ENCODE peak calls at places on chromosomes 11 and 22, in seven cellular contexts. I, R, A, X, F, D and T are unnamed samples.

GRCh38 chr22:37244922-37245722 is 1.1 kb upstream of the RAC2 start:
- DNase-seq in D (no peak), X (no peak), A (no peak), I (no peak), R (no peak), F (no peak), T (no peak)

GRCh38 chr22:33126881-33127280 is 68.7 kb upstream of the SYN3 start:
- DNase-seq in A (no peak), F (no peak), I (no peak), D (no peak), X (peak), R (peak), T (no peak)

GRCh38 chr22:23180301-23180892 is at the start of gene BCR:
- DNase-seq in I (peak), A (peak), X (peak), F (peak), R (peak), D (peak), T (peak)

GRCh38 chr11:75456596-75456995 is 23.6 kb upstream of the KLHL35 start:
- DNase-seq in I (no peak), D (no peak), F (no peak), X (no peak), A (no peak), R (no peak), T (no peak)

GRCh38 chr22:45254789-45255261 is 14.1 kb upstream of the KIAA0930 start:
- DNase-seq in X (no peak), R (no peak), D (no peak), F (no peak), I (no peak), A (no peak), T (no peak)

GRCh38 chr11:36278531-36279245 is 10.5 kb downstream of the COMMD9 start:
- DNase-seq in I (peak), X (no peak), D (peak), A (peak), R (peak), F (no peak), T (no peak)

GRCh38 chr11:28833670-28834069 is 725.5 kb downstream of the METTL15 start:
- DNase-seq in R (no peak), F (no peak), I (no peak), A (peak), D (peak), X (peak), T (no peak)

GRCh38 chr11:16969010-16970004 is 44.9 kb downstream of the PLEKHA7 start:
- DNase-seq in I (no peak), D (no peak), R (no peak), A (no peak), X (no peak), F (no peak), T (no peak)

GRCh38 chr11:62574363-62575057 is 819 bp upstream of the EEF1G start:
- DNase-seq in X (no peak), F (peak), R (no peak), I (peak), D (no peak), A (peak), T (no peak)

GRCh38 chr11:126358763-126359160 is 3.3 kb downstream of the ST3GAL4 start:
- DNase-seq in X (no peak), A (no peak), I (no peak), F (no peak), D (no peak), R (no peak), T (no peak)

GRCh38 chr11:126360049-126360446 is 4.6 kb downstream of the ST3GAL4 start:
- DNase-seq in D (no peak), I (no peak), X (no peak), R (no peak), A (no peak), F (no peak), T (no peak)

GRCh38 chr11:126357969-126358762 is 2.7 kb downstream of the ST3GAL4 start:
- DNase-seq in I (no peak), D (no peak), R (no peak), A (no peak), F (no peak), X (no peak), T (no peak)

GRCh38 chr11:126361400-126361799 is 5.9 kb downstream of the ST3GAL4 start:
- DNase-seq in A (no peak), R (no peak), X (no peak), I (no peak), F (no peak), D (no peak), T (no peak)

DNA sequence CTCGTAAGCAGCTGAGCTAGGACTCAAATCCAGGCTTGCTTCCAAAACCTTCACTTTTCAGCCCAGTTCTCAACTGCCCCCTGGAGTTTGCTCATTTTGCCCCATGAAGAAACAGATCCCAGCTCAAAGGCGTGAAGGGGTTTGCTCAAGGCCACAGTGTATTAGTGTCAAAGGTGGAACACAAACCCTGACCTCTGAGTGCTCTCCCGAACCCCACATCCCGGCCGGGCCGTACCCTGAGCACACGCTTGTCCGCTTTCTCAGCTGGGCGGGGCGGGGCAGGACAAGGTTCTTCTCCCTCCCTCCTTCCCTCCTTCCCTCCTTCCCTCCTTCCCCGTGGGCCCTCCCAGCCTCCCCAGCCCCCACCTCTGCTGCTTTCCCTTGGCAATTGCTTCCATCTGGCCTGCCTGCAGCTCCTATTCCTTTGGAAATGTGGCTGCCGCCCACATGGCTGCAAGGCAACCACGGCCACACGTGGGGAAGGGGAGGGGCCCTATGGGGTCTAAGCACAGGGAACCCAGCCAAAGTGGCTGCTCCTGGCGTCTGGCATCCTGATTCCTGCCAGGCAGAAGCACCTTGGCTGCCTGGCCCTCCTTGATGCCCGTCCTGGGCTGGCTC is 4.1 kb downstream of the ST3GAL4 start:
- DNase-seq in D (peak), R (no peak), F (peak), A (peak), X (no peak), I (peak), T (no peak)
- TF ChIP-seq CTCF in D (peak), R (peak), F (no peak), A (peak), X (no peak), I (no peak), T (no peak)

GRCh38 chr11:1807628-1807995 is 27.2 kb upstream of the SYT8 start:
- DNase-seq in F (no peak), I (no peak), D (no peak), X (peak), R (no peak), A (no peak), T (no peak)
- TF ChIP-seq CTCF in F (no peak), I (no peak), D (no peak), X (peak), R (no peak), A (no peak), T (peak)

GRCh38 chr22:21771631-21771976 is 36.0 kb upstream of the YPEL1 start:
- DNase-seq in F (no peak), I (peak), R (no peak), D (no peak), A (no peak), X (no peak), T (no peak)
- TF ChIP-seq CTCF in F (no peak), I (no peak), R (no peak), D (no peak), A (no peak), X (no peak), T (no peak)

GRCh38 chr11:32874144-32874543 is 18.5 kb upstream of the QSER1 start:
- DNase-seq in X (peak), R (no peak), A (no peak), D (no peak), F (no peak), I (no peak), T (no peak)

DNA sequence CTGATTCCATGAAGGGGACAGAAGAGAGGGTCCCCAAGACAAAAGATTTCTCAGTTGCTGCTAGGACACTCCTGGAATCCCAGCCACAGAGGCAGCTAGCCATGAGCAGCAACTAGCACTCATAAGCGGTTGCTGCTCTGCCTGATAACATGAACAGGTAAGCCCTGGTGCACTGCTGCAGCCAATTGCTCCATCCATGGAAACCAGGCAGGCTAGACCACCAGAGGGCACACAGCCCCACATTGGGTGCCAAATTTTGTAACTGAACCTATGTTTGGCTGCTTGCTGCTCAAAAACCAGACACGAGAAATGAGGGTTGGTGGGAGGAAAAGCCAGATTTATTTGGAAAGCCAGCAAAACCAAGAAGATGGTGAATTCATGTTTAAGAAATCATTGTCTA is 21.9 kb upstream of the QSER1 start:
- DNase-seq in R (peak), F (no peak), X (peak), D (no peak), I (no peak), A (no peak), T (no peak)
- TF ChIP-seq CTCF in R (peak), F (peak), X (peak), D (peak), I (no peak), A (no peak), T (peak)

GRCh38 chr22:39183991-39184585 is 31.6 kb upstream of the CBX7 start:
- DNase-seq in D (no peak), F (peak), A (peak), I (peak), X (peak), R (peak), T (no peak)

GRCh38 chr22:39182478-39183030 is 30.1 kb upstream of the CBX7 start:
- DNase-seq in F (no peak), R (no peak), D (no peak), I (peak), X (no peak), A (no peak), T (no peak)

GRCh38 chr22:39188809-39189208 is 36.3 kb upstream of the CBX7 start:
- DNase-seq in D (no peak), X (no peak), F (no peak), I (peak), R (no peak), A (no peak), T (no peak)

GRCh38 chr22:39184586-39185577 is 32.4 kb upstream of the CBX7 start:
- DNase-seq in F (no peak), D (no peak), I (peak), A (no peak), X (no peak), R (no peak), T (no peak)

DNA sequence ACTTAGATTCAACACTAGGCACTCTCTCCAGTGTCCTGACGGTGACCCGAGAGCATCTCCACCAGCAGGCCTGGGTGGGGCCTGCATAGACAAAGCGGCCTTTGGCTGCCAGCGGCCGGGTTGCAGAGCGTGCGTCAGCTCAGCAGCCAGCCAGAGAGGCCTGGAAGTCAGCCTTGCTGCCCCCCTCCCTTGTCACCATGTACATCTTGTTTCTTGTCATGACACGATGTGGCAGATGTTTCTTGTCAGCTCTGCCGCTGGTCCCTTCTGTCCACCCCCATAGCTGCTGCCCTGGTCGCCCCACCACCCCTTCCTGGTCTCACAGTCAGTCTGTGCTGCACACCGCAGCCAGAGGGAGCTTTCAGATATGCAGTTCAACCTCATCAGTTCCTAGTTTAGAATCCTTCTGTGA is 33.1 kb upstream of the CBX7 start:
- DNase-seq in R (no peak), I (peak), X (no peak), D (no peak), A (peak), F (peak), T (no peak)
- TF ChIP-seq CTCF in R (peak), I (no peak), X (no peak), D (peak), A (peak), F (peak), T (no peak)

DNA sequence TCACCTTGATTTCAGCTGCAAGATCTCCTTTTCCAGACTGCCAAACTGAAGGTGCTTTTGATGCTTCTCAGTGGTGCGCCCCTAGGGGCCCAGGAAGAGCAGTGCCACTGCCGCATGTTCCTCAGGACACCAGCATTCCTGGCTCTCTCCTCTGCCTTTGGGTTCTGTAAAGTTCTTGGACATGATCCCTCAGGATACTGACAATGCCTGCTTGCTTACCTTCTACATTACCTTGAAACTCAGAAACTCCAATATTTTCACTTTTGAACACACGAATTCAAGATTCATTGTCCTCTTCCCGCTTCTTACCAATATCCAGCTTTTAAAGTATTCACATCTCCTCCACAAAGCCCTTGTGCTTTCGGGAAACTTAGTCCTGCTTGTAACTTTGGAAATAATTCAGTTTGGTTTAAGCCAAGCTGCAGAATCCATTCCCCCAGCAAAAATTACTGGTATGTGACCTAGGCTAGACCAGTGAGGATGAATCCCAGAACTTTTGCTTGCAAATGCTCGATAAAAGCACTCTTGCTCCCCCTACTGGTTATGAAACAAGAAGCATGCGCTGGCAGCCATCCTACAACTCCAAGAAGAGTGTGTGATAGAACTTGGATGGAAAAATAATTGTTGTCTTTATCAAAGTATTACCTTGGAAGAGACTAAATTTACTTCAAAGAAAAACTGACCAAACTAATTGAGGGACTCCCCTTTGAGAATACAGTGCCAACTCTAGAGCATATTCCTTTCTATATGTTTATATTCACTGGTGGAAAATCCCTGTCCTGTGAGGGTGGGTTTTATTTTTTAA is 16.5 kb upstream of the OR5B21 start:
- DNase-seq in X (peak), R (peak), A (peak), I (peak), F (peak), D (peak), T (peak)
- TF ChIP-seq CTCF in X (peak), R (peak), A (peak), I (peak), F (peak), D (peak), T (peak)

GRCh38 chr11:9852465-9852864 is 188.6 kb downstream of the SWAP70 start:
- DNase-seq in I (no peak), A (no peak), X (no peak), D (peak), F (no peak), R (no peak), T (no peak)
- TF ChIP-seq CTCF in I (no peak), A (no peak), X (no peak), D (no peak), F (no peak), R (no peak), T (no peak)

GRCh38 chr11:70944636-70945035 is 307.7 kb downstream of the SHANK2 start:
- DNase-seq in A (no peak), D (no peak), I (no peak), X (no peak), F (no peak), R (no peak), T (no peak)
- TF ChIP-seq CTCF in A (no peak), D (no peak), I (no peak), X (no peak), F (no peak), R (no peak), T (peak)

GRCh38 chr22:48104102-48104738 is 1341.8 kb downstream of the TBC1D22A start:
- DNase-seq in I (peak), A (no peak), R (no peak), D (no peak), X (no peak), F (no peak), T (no peak)
- TF ChIP-seq CTCF in I (no peak), A (no peak), R (no peak), D (no peak), X (no peak), F (no peak), T (no peak)